ENCODE peak calls at places on chromosome 1, in four cellular contexts. N is NCI-H446, X is T-cell, Q is mesenteric fat pad. C is an unnamed sample.

GRCh38 chr1:119081267-119081666 is 59.2 kb downstream of the WARS2 start:
- DNase-seq in N (no peak), X (no peak), Q (no peak), C (no peak)

GRCh38 chr1:93178418-93178817 is 1.8 kb downstream of the TMED5 start:
- DNase-seq in N (no peak), X (no peak), Q (no peak), C (no peak)

GRCh38 chr1:228004331-228004871 is 2.4 kb upstream of the WNT3A start:
- DNase-seq in N (no peak), X (no peak), Q (peak; percentile 64), C (no peak)

GRCh38 chr1:226666164-226666506 is 72.9 kb downstream of the ITPKB start:
- DNase-seq in N (no peak), X (no peak), Q (no peak), C (no peak)

GRCh38 chr1:162233066-162233465 is 143.6 kb downstream of the SPATA46 start:
- DNase-seq in N (no peak), X (no peak), Q (no peak), C (no peak)

GRCh38 chr1:77582905-77583304 is 99.6 kb downstream of the ZZZ3 start:
- DNase-seq in N (no peak), X (no peak), Q (no peak), C (no peak)

GRCh38 chr1:203202431-203203245 is 16.1 kb upstream of the CHI3L1 start:
- DNase-seq in N (no peak), X (no peak), Q (peak; percentile 84), C (no peak)

GRCh38 chr1:36092166-36092797 is 3.6 kb downstream of the ADPRS start:
- DNase-seq in N (no peak), X (no peak), Q (peak; percentile 60), C (no peak)

C was measured in NCI-H526.